ENCODE peak calls at places on chromosome 15, in four cellular contexts. One of them, this sample, is unnamed.
A peak's percentile ranks its signal among the peaks of the same experiment; 100 is the strongest.

GRCh38 chr15:68787609-68788264 is 33.0 kb downstream of the ANP32A start:
- DNase-seq in cardiac fibroblast: no peak
- DNase-seq in colonic mucosa: peak; percentile 48
- DNase-seq in A673: no peak
- DNase-seq in this sample: peak; percentile 44

GRCh38 chr15:98668566-98669308 is 20.4 kb downstream of the IGF1R start:
- DNase-seq in cardiac fibroblast: peak; percentile 33
- DNase-seq in colonic mucosa: no peak
- DNase-seq in A673: no peak
- DNase-seq in this sample: no peak

GRCh38 chr15:90470453-90470852 is 59.3 kb upstream of the CRTC3 start:
- DNase-seq in cardiac fibroblast: no peak
- DNase-seq in colonic mucosa: no peak
- DNase-seq in A673: no peak
- DNase-seq in this sample: no peak

GRCh38 chr15:24957691-24958090 is 2.9 kb downstream of the SNRPN start:
- DNase-seq in A673: no peak
- DNase-seq in cardiac fibroblast: no peak
- DNase-seq in colonic mucosa: no peak
- DNase-seq in this sample: no peak

GRCh38 chr15:99021027-99021624 is 13.5 kb upstream of the PGPEP1L start:
- DNase-seq in colonic mucosa: no peak
- DNase-seq in A673: no peak
- DNase-seq in cardiac fibroblast: no peak
- DNase-seq in this sample: no peak

GRCh38 chr15:58486564-58486963 is 54.8 kb downstream of the LIPC start:
- DNase-seq in colonic mucosa: no peak
- DNase-seq in A673: no peak
- DNase-seq in cardiac fibroblast: no peak
- DNase-seq in this sample: no peak

GRCh38 chr15:75992897-75993296 is 19.3 kb downstream of the NRG4 start:
- DNase-seq in colonic mucosa: no peak
- DNase-seq in A673: no peak
- DNase-seq in cardiac fibroblast: no peak
- DNase-seq in this sample: no peak

GRCh38 chr15:87849181-87849580 is 407.4 kb downstream of the NTRK3 start:
- DNase-seq in cardiac fibroblast: peak; percentile 43
- DNase-seq in A673: no peak
- DNase-seq in colonic mucosa: no peak
- DNase-seq in this sample: no peak

GRCh38 chr15:66844041-66844746 is 142.2 kb downstream of the SMAD6 start:
- DNase-seq in cardiac fibroblast: no peak
- DNase-seq in colonic mucosa: no peak
- DNase-seq in A673: no peak
- DNase-seq in this sample: no peak

GRCh38 chr15:73460662-73461061 is 17.7 kb downstream of the REC114 start:
- DNase-seq in colonic mucosa: no peak
- DNase-seq in A673: no peak
- DNase-seq in cardiac fibroblast: no peak
- DNase-seq in this sample: no peak

GRCh38 chr15:73467758-73468157 is 24.8 kb downstream of the REC114 start:
- DNase-seq in cardiac fibroblast: no peak
- DNase-seq in A673: no peak
- DNase-seq in colonic mucosa: no peak
- DNase-seq in this sample: no peak

DNA sequence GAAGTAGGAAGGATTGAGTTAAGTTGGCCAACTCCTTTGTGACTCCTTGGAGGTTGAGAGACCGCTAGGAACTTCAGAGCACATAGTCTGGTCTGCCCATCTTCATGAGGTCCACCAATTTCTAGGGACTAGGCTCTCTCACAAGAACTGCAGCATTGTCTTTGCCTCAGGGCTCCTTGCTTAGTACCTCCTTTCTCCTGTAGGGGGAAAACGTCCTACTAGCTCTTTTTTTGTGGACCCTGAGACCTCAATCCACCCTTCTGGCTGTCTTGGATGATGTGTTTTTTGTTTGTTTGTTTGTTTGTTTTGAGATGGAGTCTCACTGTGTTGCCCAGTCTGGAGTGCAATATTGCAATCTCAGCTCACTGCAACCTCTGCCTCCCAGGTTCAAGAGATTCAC is 21.6 kb downstream of the REC114 start:
- DNase-seq in cardiac fibroblast: no peak
- DNase-seq in A673: peak; percentile 17
- DNase-seq in colonic mucosa: no peak
- DNase-seq in this sample: no peak
- TF ChIP-seq CTCF in cardiac fibroblast: peak; percentile 20
- TF ChIP-seq CTCF in A673: peak; percentile 35
- TF ChIP-seq CTCF in colonic mucosa: no peak
- TF ChIP-seq CTCF in this sample: no peak

DNA sequence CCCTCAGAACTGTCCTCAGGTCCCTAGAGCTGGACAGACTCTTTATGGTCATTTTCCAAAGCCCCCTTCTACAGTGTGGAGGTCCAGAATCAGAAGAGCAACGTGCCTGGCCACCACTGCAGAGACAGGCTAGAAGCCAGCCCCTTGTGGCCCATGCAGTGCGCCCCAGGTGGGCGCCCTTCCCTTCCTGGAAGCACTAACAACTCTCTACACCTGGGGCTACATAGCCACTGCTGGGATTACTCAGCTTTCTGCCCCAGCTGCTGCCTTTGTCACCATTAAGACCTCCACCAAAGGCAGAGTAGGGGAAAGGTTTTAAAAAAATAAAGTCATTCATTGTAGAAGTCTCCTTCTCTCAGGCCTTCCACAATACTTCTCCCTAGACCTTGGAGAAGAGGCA is 2.3 kb downstream of the RASGRP1 start:
- DNase-seq in cardiac fibroblast: no peak
- DNase-seq in colonic mucosa: no peak
- DNase-seq in A673: no peak
- DNase-seq in this sample: no peak
- TF ChIP-seq CTCF in cardiac fibroblast: no peak
- TF ChIP-seq CTCF in colonic mucosa: no peak
- TF ChIP-seq CTCF in A673: no peak
- TF ChIP-seq CTCF in this sample: no peak

GRCh38 chr15:62240121-62240520 is 75.0 kb upstream of the C2CD4B start:
- DNase-seq in colonic mucosa: no peak
- DNase-seq in A673: no peak
- DNase-seq in cardiac fibroblast: no peak
- DNase-seq in this sample: no peak

GRCh38 chr15:62244762-62245161 is 79.7 kb upstream of the C2CD4B start:
- DNase-seq in colonic mucosa: no peak
- DNase-seq in A673: no peak
- DNase-seq in cardiac fibroblast: no peak
- DNase-seq in this sample: no peak

GRCh38 chr15:62240697-62241096 is 75.6 kb upstream of the C2CD4B start:
- DNase-seq in cardiac fibroblast: no peak
- DNase-seq in colonic mucosa: no peak
- DNase-seq in A673: no peak
- DNase-seq in this sample: no peak

GRCh38 chr15:62242999-62243398 is 77.9 kb upstream of the C2CD4B start:
- DNase-seq in cardiac fibroblast: no peak
- DNase-seq in A673: no peak
- DNase-seq in colonic mucosa: no peak
- DNase-seq in this sample: no peak

DNA sequence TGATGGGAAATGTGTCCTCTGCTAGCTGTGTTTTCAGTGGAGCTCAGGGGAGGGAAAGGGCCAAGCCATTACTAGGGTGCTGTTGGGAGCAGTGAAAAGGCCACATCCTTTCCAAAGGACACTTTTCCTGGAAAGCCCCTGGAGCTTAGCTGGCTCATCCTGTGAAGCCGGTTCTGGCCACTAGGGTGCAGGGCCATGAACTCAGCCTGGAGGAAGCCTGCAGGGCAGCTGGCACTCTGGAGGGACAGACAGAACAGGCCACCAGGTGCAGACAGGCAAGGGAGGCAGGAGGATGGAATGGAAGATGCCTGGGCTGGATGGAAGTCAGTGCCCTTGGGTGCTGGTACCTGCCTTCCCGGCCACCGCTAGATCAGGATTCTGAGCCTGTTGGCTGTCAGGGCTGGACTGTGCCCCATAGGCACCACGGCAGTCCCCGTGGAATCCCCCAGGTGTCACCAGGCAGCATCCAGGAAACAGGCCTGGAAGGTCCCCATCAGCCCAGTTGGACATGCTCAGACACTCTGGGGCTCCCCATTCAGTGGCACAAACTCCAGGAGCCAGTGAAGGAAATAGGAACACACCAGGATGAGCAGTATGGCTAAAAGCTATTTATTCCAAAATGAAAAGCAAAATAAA is 76.2 kb upstream of the C2CD4B start:
- DNase-seq in colonic mucosa: peak; percentile 31
- DNase-seq in A673: peak; percentile 8
- DNase-seq in cardiac fibroblast: no peak
- DNase-seq in this sample: no peak
- TF ChIP-seq CTCF in colonic mucosa: peak; percentile 43
- TF ChIP-seq CTCF in A673: peak; percentile 42
- TF ChIP-seq CTCF in cardiac fibroblast: peak; percentile 46
- TF ChIP-seq CTCF in this sample: peak; percentile 15

GRCh38 chr15:52499506-52499905 is 29.2 kb downstream of the MYO5A start:
- DNase-seq in A673: no peak
- DNase-seq in cardiac fibroblast: no peak
- DNase-seq in colonic mucosa: no peak
- DNase-seq in this sample: no peak
- TF ChIP-seq CTCF in A673: no peak
- TF ChIP-seq CTCF in cardiac fibroblast: no peak
- TF ChIP-seq CTCF in colonic mucosa: no peak
- TF ChIP-seq CTCF in this sample: no peak

GRCh38 chr15:70907784-70908471 is 15.3 kb downstream of the LRRC49 start:
- DNase-seq in A673: no peak
- DNase-seq in colonic mucosa: no peak
- DNase-seq in cardiac fibroblast: no peak
- DNase-seq in this sample: no peak
- TF ChIP-seq CTCF in A673: peak; percentile 40
- TF ChIP-seq CTCF in colonic mucosa: no peak
- TF ChIP-seq CTCF in cardiac fibroblast: peak; percentile 41
- TF ChIP-seq CTCF in this sample: no peak

GRCh38 chr15:84721381-84721780 is 5.4 kb upstream of the SEC11A start:
- DNase-seq in cardiac fibroblast: no peak
- DNase-seq in colonic mucosa: no peak
- DNase-seq in A673: no peak
- DNase-seq in this sample: no peak

GRCh38 chr15:84714816-84715215 is 1.1 kb downstream of the SEC11A start:
- DNase-seq in colonic mucosa: no peak
- DNase-seq in A673: no peak
- DNase-seq in cardiac fibroblast: no peak
- DNase-seq in this sample: no peak

GRCh38 chr15:84715442-84716035 is 400 bp downstream of the SEC11A start:
- DNase-seq in A673: peak; percentile 50
- DNase-seq in colonic mucosa: peak; percentile 49
- DNase-seq in cardiac fibroblast: peak; percentile 33
- DNase-seq in this sample: no peak

GRCh38 chr15:84714372-84714771 is 1.6 kb downstream of the SEC11A start:
- DNase-seq in colonic mucosa: no peak
- DNase-seq in cardiac fibroblast: no peak
- DNase-seq in A673: no peak
- DNase-seq in this sample: no peak

DNA sequence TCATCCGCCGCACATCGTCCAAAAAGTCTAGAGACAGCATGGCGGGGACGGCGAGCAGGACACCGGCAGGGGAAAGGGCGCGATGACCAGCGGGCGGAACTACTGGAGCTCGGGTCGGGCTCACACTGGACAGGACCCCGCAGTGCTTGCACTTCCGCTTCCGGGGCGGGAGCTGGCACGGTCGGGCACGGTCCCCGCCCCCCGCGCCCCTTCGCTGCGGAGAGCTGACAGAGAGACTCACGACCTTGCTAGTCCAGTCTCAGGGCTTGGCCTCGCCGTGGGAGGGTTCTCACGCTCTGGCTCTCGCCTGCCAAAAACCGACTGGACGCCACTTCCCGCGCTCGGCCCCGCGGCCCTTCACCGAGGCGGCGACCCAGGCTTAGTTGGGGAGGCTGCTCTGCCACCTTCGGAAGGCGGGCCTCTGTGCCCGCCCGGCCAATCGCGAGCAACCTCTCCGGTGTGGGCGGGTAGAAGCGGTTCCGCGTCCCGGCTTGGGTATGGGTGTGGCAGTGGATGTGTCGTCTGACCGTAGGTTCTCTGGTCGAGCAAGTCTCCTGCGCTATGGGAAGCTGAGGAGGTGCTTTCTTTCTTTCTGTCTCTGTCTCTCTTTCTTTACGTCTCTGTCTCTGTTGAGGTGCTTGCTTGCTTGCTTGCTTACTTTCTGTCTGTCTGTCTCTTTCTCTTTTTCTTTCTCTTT is at the start of gene SEC11A:
- DNase-seq in A673: peak; percentile 97
- DNase-seq in colonic mucosa: peak; percentile 98
- DNase-seq in cardiac fibroblast: peak; percentile 95
- DNase-seq in this sample: peak; percentile 97
- TF ChIP-seq CTCF in A673: no peak
- TF ChIP-seq CTCF in colonic mucosa: no peak
- TF ChIP-seq CTCF in cardiac fibroblast: no peak
- TF ChIP-seq CTCF in this sample: no peak

DNA sequence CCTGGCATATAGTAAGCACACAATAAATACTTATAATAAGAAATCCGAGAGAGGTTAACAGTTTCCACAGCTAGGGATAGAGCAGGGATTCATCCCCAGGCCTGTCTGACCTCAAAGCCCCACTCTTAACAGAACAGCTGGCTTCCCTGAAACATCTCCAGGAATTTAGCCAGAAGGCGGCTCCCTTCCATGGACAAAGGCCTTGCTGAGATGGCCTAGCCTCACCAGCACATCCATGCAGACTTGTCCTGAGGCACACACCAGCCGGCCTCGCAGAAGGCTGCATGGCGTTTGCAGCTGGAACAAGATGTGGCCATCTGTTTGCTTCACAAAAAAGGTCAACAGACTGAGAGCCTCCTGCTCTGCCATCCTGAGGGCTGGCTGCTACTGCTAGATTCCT is 245.4 kb downstream of the SLCO3A1 start:
- DNase-seq in cardiac fibroblast: peak; percentile 30
- DNase-seq in A673: no peak
- DNase-seq in colonic mucosa: peak; percentile 28
- DNase-seq in this sample: no peak
- TF ChIP-seq CTCF in cardiac fibroblast: no peak
- TF ChIP-seq CTCF in A673: no peak
- TF ChIP-seq CTCF in colonic mucosa: no peak
- TF ChIP-seq CTCF in this sample: no peak

GRCh38 chr15:34721802-34722795 is 32.7 kb downstream of the GJD2 start:
- DNase-seq in A673: peak; percentile 44
- DNase-seq in cardiac fibroblast: peak; percentile 47
- DNase-seq in colonic mucosa: no peak
- DNase-seq in this sample: no peak
- TF ChIP-seq CTCF in A673: no peak
- TF ChIP-seq CTCF in cardiac fibroblast: no peak
- TF ChIP-seq CTCF in colonic mucosa: no peak
- TF ChIP-seq CTCF in this sample: no peak